ENCODE peak calls at places on chromosomes 3 and 15, in nine cellular contexts. One of them, this sample, is unnamed.

GRCh38 chr3:107810195-107811071 is 280.4 kb downstream of the CD47 start:
- DNase-seq in HEK293T: no peak
- DNase-seq in mesothelial cell of epicardium: no peak
- DNase-seq in MCF 10A: no peak
- DNase-seq in stromal cell of bone marrow: no peak
- DNase-seq in hepatic stellate cell: no peak
- DNase-seq in NCI-H526: no peak
- DNase-seq in SK-N-SH: no peak
- DNase-seq in kidney: no peak
- DNase-seq in this sample: no peak

GRCh38 chr3:196555295-196555694 is 13.1 kb downstream of the WDR53 start:
- DNase-seq in HEK293T: no peak
- DNase-seq in mesothelial cell of epicardium: no peak
- DNase-seq in MCF 10A: no peak
- DNase-seq in stromal cell of bone marrow: no peak
- DNase-seq in hepatic stellate cell: no peak
- DNase-seq in NCI-H526: no peak
- DNase-seq in SK-N-SH: no peak
- DNase-seq in kidney: no peak
- DNase-seq in this sample: no peak

GRCh38 chr3:106840319-106840718 is 536.9 kb upstream of the CCDC54 start:
- DNase-seq in HEK293T: no peak
- DNase-seq in mesothelial cell of epicardium: no peak
- DNase-seq in MCF 10A: no peak
- DNase-seq in stromal cell of bone marrow: no peak
- DNase-seq in hepatic stellate cell: no peak
- DNase-seq in NCI-H526: no peak
- DNase-seq in SK-N-SH: no peak
- DNase-seq in kidney: no peak
- DNase-seq in this sample: no peak

GRCh38 chr3:194312186-194312742 is 38.9 kb downstream of the CPN2 start:
- DNase-seq in HEK293T: no peak
- DNase-seq in mesothelial cell of epicardium: no peak
- DNase-seq in MCF 10A: no peak
- DNase-seq in stromal cell of bone marrow: no peak
- DNase-seq in hepatic stellate cell: no peak
- DNase-seq in NCI-H526: no peak
- DNase-seq in SK-N-SH: no peak
- DNase-seq in kidney: no peak
- DNase-seq in this sample: peak; percentile 53

GRCh38 chr3:128462341-128462910 is 4.3 kb downstream of the DNAJB8 start:
- DNase-seq in HEK293T: no peak
- DNase-seq in mesothelial cell of epicardium: no peak
- DNase-seq in MCF 10A: no peak
- DNase-seq in stromal cell of bone marrow: no peak
- DNase-seq in hepatic stellate cell: no peak
- DNase-seq in NCI-H526: no peak
- DNase-seq in SK-N-SH: no peak
- DNase-seq in kidney: peak; percentile 20
- DNase-seq in this sample: no peak

GRCh38 chr3:98964784-98965183 is 63.3 kb upstream of the DCBLD2 start:
- DNase-seq in HEK293T: no peak
- DNase-seq in mesothelial cell of epicardium: no peak
- DNase-seq in MCF 10A: no peak
- DNase-seq in stromal cell of bone marrow: no peak
- DNase-seq in hepatic stellate cell: no peak
- DNase-seq in NCI-H526: no peak
- DNase-seq in SK-N-SH: peak; percentile 16
- DNase-seq in kidney: no peak
- DNase-seq in this sample: no peak

GRCh38 chr3:38985581-38985980 is 66.2 kb downstream of the SCN11A start:
- DNase-seq in HEK293T: no peak
- DNase-seq in mesothelial cell of epicardium: no peak
- DNase-seq in MCF 10A: no peak
- DNase-seq in stromal cell of bone marrow: peak; percentile 76
- DNase-seq in hepatic stellate cell: peak; percentile 34
- DNase-seq in NCI-H526: no peak
- DNase-seq in SK-N-SH: no peak
- DNase-seq in kidney: no peak
- DNase-seq in this sample: no peak

GRCh38 chr15:78915341-78916087 is 29.3 kb downstream of the CTSH start:
- DNase-seq in HEK293T: no peak
- DNase-seq in mesothelial cell of epicardium: no peak
- DNase-seq in MCF 10A: no peak
- DNase-seq in stromal cell of bone marrow: no peak
- DNase-seq in hepatic stellate cell: no peak
- DNase-seq in NCI-H526: no peak
- DNase-seq in SK-N-SH: no peak
- DNase-seq in kidney: no peak
- DNase-seq in this sample: no peak

GRCh38 chr15:41640985-41641384 is 19.2 kb upstream of the MGA start:
- DNase-seq in HEK293T: no peak
- DNase-seq in mesothelial cell of epicardium: no peak
- DNase-seq in MCF 10A: no peak
- DNase-seq in stromal cell of bone marrow: no peak
- DNase-seq in hepatic stellate cell: no peak
- DNase-seq in NCI-H526: no peak
- DNase-seq in SK-N-SH: no peak
- DNase-seq in kidney: no peak
- DNase-seq in this sample: no peak

GRCh38 chr3:44072601-44073540 is 168.8 kb upstream of the TOPAZ1 start:
- DNase-seq in HEK293T: no peak
- DNase-seq in mesothelial cell of epicardium: no peak
- DNase-seq in MCF 10A: no peak
- DNase-seq in stromal cell of bone marrow: no peak
- DNase-seq in hepatic stellate cell: no peak
- DNase-seq in NCI-H526: no peak
- DNase-seq in SK-N-SH: no peak
- DNase-seq in kidney: no peak
- DNase-seq in this sample: no peak

GRCh38 chr15:31200735-31201151 is 99.2 kb upstream of the TRPM1 start:
- DNase-seq in HEK293T: no peak
- DNase-seq in mesothelial cell of epicardium: peak; percentile 84
- DNase-seq in MCF 10A: peak; percentile 71
- DNase-seq in stromal cell of bone marrow: peak; percentile 20
- DNase-seq in hepatic stellate cell: peak; percentile 71
- DNase-seq in NCI-H526: peak; percentile 41
- DNase-seq in SK-N-SH: peak; percentile 59
- DNase-seq in kidney: peak; percentile 93
- DNase-seq in this sample: peak; percentile 83

GRCh38 chr3:47143068-47143467 is 20.8 kb downstream of the SETD2 start:
- DNase-seq in HEK293T: no peak
- DNase-seq in mesothelial cell of epicardium: no peak
- DNase-seq in MCF 10A: no peak
- DNase-seq in stromal cell of bone marrow: no peak
- DNase-seq in hepatic stellate cell: no peak
- DNase-seq in NCI-H526: no peak
- DNase-seq in SK-N-SH: no peak
- DNase-seq in kidney: no peak
- DNase-seq in this sample: no peak

GRCh38 chr15:37087050-37087691 is 13.2 kb downstream of the MEIS2 start:
- DNase-seq in HEK293T: no peak
- DNase-seq in mesothelial cell of epicardium: no peak
- DNase-seq in MCF 10A: peak; percentile 14
- DNase-seq in stromal cell of bone marrow: no peak
- DNase-seq in hepatic stellate cell: no peak
- DNase-seq in NCI-H526: no peak
- DNase-seq in SK-N-SH: no peak
- DNase-seq in kidney: no peak
- DNase-seq in this sample: no peak

GRCh38 chr15:82045179-82045891 is 483 bp downstream of the MEX3B start:
- DNase-seq in HEK293T: peak; percentile 30
- DNase-seq in mesothelial cell of epicardium: peak; percentile 48
- DNase-seq in MCF 10A: peak; percentile 35
- DNase-seq in stromal cell of bone marrow: no peak
- DNase-seq in hepatic stellate cell: peak; percentile 67
- DNase-seq in NCI-H526: peak; percentile 76
- DNase-seq in SK-N-SH: peak; percentile 45
- DNase-seq in kidney: peak; percentile 85
- DNase-seq in this sample: peak; percentile 85